ENCODE peak calls at places on chromosomes 11 and 22, in ten cellular contexts. V is lung, B is adrenal gland, G is transverse colon, R is mucosa of descending colon, T is stomach, U is spleen, O is esophagus muscularis mucosa, A is cardiac muscle cell, S is left ventricle myocardium inferior. I is an unnamed sample. For H3K9me3, the result is how much of the 10 kb centered on the place peaks cover.

GRCh38 chr11:61709572-61709971 is 29.4 kb downstream of the DAGLA start:
- DNase-seq in T (no peak), R (no peak), A (no peak), G (no peak), O (no peak), U (no peak), S (no peak), V (no peak), B (no peak), I (no peak)

GRCh38 chr11:29734287-29734686 is 282.5 kb downstream of the KCNA4 start:
- DNase-seq in S (no peak), T (no peak), V (no peak), R (no peak), B (no peak), U (no peak), A (peak), O (no peak), G (no peak), I (no peak)

GRCh38 chr11:6746086-6746618 is 25.6 kb downstream of the OR2AG2 start:
- DNase-seq in T (peak), R (peak), A (peak), V (no peak), O (no peak), S (no peak), G (peak), B (no peak), U (peak), I (no peak)

GRCh38 chr11:28585007-28585406 is 476.8 kb downstream of the METTL15 start:
- DNase-seq in B (no peak), V (no peak), S (no peak), A (peak), R (no peak), G (no peak), T (no peak), O (no peak), U (no peak), I (no peak)

GRCh38 chr11:3825473-3826154 is 15.1 kb downstream of the RHOG start:
- DNase-seq in S (no peak), O (no peak), R (no peak), A (no peak), V (no peak), G (no peak), B (no peak), U (peak), T (no peak), I (no peak)

GRCh38 chr11:66008095-66008467 is 3.7 kb upstream of the CST6 start:
- DNase-seq in O (no peak), G (no peak), R (no peak), T (no peak), V (no peak), U (no peak), B (no peak), A (no peak), S (no peak), I (no peak)

GRCh38 chr22:31126128-31126868 is 3.5 kb downstream of the INPP5J start:
- DNase-seq in T (no peak), R (no peak), U (peak), S (no peak), B (no peak), A (no peak), G (no peak), V (no peak), O (no peak), I (no peak)

GRCh38 chr22:33986954-33987353 is 66.7 kb upstream of the LARGE1 start:
- DNase-seq in G (no peak), U (no peak), V (no peak), S (no peak), T (no peak), B (no peak), O (peak), A (no peak), R (no peak), I (no peak)

GRCh38 chr11:48034926-48035876 is 54.8 kb downstream of the PTPRJ start:
- DNase-seq in O (no peak), A (peak), T (peak), B (no peak), G (peak), S (peak), R (no peak), V (no peak), U (peak), I (no peak)

GRCh38 chr11:121416909-121417567 is 35.1 kb upstream of the SORL1 start:
- DNase-seq in A (peak), B (peak), R (peak), U (peak), G (peak), O (peak), T (peak), S (peak), V (peak), I (peak)

GRCh38 chr22:23057331-23057730 is 13.0 kb upstream of the GNAZ start:
- DNase-seq in G (no peak), U (no peak), B (no peak), T (no peak), R (no peak), A (no peak), V (no peak), S (no peak), O (no peak), I (no peak)

GRCh38 chr11:1829039-1829820 is 5.6 kb upstream of the SYT8 start:
- DNase-seq in O (no peak), B (no peak), A (peak), V (no peak), T (no peak), U (no peak), R (no peak), S (no peak), G (no peak), I (peak)

GRCh38 chr22:40156001-40156516 is 21.7 kb upstream of the TNRC6B start:
- DNase-seq in S (no peak), U (no peak), O (peak), V (peak), G (peak), B (peak), R (peak), T (peak), A (peak), I (peak)

GRCh38 chr11:34890812-34891211 is 25.4 kb downstream of the APIP start:
- DNase-seq in S (no peak), V (no peak), G (no peak), T (no peak), U (no peak), R (peak), B (no peak), A (peak), O (no peak), I (no peak)

GRCh38 chr11:69704508-69705245 is 855 bp upstream of the FGF19 start:
- DNase-seq in U (peak), A (peak), V (no peak), R (peak), G (no peak), T (no peak), S (no peak), O (no peak), B (no peak), I (no peak)

GRCh38 chr11:104918113-104918824 is 20.0 kb upstream of the CASP12 start:
- DNase-seq in T (no peak), R (peak), O (no peak), G (no peak), B (no peak), A (peak), V (no peak), U (no peak), S (no peak), I (no peak)

GRCh38 chr22:37485714-37486223 is 415 bp downstream of the MFNG start:
- DNase-seq in G (no peak), A (no peak), V (no peak), T (no peak), B (no peak), R (no peak), S (no peak), U (peak), O (no peak), I (no peak)

GRCh38 chr11:86115542-86116385 is 46.9 kb upstream of the PICALM start:
- DNase-seq in T (no peak), S (no peak), R (no peak), A (no peak), U (no peak), B (no peak), V (no peak), O (no peak), G (no peak), I (no peak)

GRCh38 chr22:30694638-30695350 is at the start of gene OSBP2:
- DNase-seq in R (peak), T (peak), U (peak), B (peak), V (peak), G (peak), A (peak), O (no peak), S (peak), I (peak)

GRCh38 chr11:78292109-78292803 is 103.5 kb downstream of the USP35 start:
- DNase-seq in V (peak), R (no peak), O (no peak), U (no peak), S (no peak), T (no peak), G (no peak), A (no peak), B (no peak), I (no peak)

GRCh38 chr11:113168358-113168757 is 146.0 kb upstream of the TTC12 start:
- DNase-seq in T (no peak), B (no peak), O (no peak), U (no peak), G (no peak), S (no peak), A (no peak), V (no peak), R (no peak), I (no peak)

GRCh38 chr11:122202951-122203456 is 87.0 kb upstream of the BLID start:
- DNase-seq in V (peak), O (peak), G (peak), T (peak), B (peak), S (peak), R (peak), A (peak), U (peak), I (peak)

DNA sequence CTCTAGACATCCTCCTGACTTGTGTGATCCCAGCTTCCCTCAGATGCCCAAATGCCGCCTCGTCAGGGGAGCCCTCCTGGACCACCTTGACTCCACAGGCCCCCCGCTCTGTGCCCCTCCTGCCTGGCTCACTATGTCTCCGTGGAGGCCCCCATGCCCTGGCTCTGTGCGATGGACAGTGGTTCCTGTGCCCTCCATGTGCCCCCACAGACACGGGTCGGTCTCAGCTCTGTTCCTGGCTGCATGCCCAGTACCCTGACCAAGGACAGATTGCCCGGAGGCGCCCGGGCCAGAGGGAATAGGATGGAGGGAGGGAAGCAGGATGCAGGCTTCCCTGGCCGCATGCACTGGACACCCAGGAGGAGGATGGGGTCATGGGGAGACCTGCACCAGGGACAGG is 1274.6 kb downstream of the BRD1 start:
- DNase-seq in V (no peak), U (no peak), T (no peak), G (no peak), S (no peak), B (no peak), R (no peak), A (no peak), O (no peak), I (no peak)
- H3K9me3 ChIP-seq in V (under half), U (under half), T (under half), G (under half), S (under half), B (under half), R (under half), A (under half), O (under half), I (under half)

GRCh38 chr11:130448416-130449068 is at the start of gene ADAMTS15:
- DNase-seq in A (peak), T (peak), V (peak), B (peak), R (peak), U (no peak), G (peak), S (peak), O (peak), I (peak)
- TF ChIP-seq CTCF in A (peak), T (no peak), V (no peak), B (no peak), R (no peak), U (no peak), G (no peak), S (no peak), O (no peak), I (no peak)

GRCh38 chr22:47884775-47885174 is 1122.3 kb downstream of the TBC1D22A start:
- DNase-seq in R (no peak), B (no peak), O (no peak), T (no peak), A (no peak), G (no peak), U (no peak), V (no peak), S (no peak), I (no peak)

GRCh38 chr22:47883757-47884156 is 1121.3 kb downstream of the TBC1D22A start:
- DNase-seq in V (no peak), R (no peak), A (no peak), T (no peak), U (no peak), S (no peak), G (no peak), O (no peak), B (no peak), I (no peak)

GRCh38 chr22:47879346-47879745 is 1116.9 kb downstream of the TBC1D22A start:
- DNase-seq in G (no peak), B (no peak), O (no peak), V (no peak), T (no peak), A (no peak), U (no peak), S (no peak), R (no peak), I (no peak)

GRCh38 chr22:47888807-47889206 is 1126.4 kb downstream of the TBC1D22A start:
- DNase-seq in G (no peak), O (no peak), S (no peak), A (no peak), V (no peak), T (no peak), B (no peak), U (no peak), R (no peak), I (no peak)

DNA sequence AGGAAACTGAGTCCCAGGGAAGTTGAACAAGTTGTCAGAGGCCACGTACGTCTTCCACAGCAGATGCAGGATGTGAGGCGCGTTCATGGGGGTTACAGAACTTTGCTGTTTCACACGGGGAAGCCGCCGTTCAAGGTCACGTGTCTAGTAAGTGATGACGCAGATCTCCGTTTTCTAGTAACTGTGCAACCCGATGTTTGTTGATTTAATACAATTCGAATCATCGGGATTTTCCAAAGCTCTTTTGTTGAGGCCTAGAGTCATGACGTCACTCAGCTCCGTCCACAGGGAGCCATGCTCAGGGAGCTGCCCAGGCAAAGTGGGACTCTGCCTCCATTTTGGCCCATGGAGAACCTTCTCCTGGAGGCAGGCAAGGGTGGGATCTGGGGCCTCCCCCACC is 1121.8 kb downstream of the TBC1D22A start:
- DNase-seq in B (no peak), R (no peak), O (no peak), G (no peak), U (no peak), A (no peak), V (no peak), S (no peak), T (no peak), I (no peak)
- H3K9me3 ChIP-seq in B (under half), R (under half), O (under half), G (under half), U (under half), A (under half), V (under half), S (under half), T (under half), I (under half)

GRCh38 chr22:42357634-42358296 is 74.4 kb downstream of the NFAM1 start:
- DNase-seq in G (no peak), U (no peak), T (peak), O (no peak), B (no peak), V (peak), S (peak), R (no peak), A (no peak), I (peak)
- TF ChIP-seq CTCF in G (no peak), U (no peak), T (no peak), O (no peak), B (no peak), V (no peak), S (no peak), R (no peak), A (no peak), I (no peak)

GRCh38 chr11:127521413-127521812 is 520.8 kb upstream of the KIRREL3 start:
- DNase-seq in G (no peak), O (no peak), S (no peak), B (no peak), R (no peak), U (no peak), T (no peak), A (no peak), V (no peak), I (no peak)
- H3K9me3 ChIP-seq in G (under half), O (under half), S (under half), B (under half), R (under half), U (under half), T (under half), A (under half), V (under half), I (under half)

I was measured in body of pancreas.